ENCODE peak calls at places on chromosomes 11 and 22, in nine cellular contexts. W, C, A, M, J, Y, G, H and T are unnamed samples.

GRCh38 chr22:24421428-24421931 is 5.9 kb upstream of the ADORA2A start:
- DNase-seq in W (no peak), C (no peak), A (no peak), M (no peak), J (peak; percentile 14), Y (no peak), G (no peak), H (peak; percentile 45), T (no peak)

GRCh38 chr11:126790550-126790981 is 210.0 kb downstream of the KIRREL3 start:
- DNase-seq in W (no peak), C (no peak), A (no peak), M (peak; percentile 98), J (peak; percentile 33), Y (no peak), G (no peak), H (no peak), T (no peak)

GRCh38 chr11:119062779-119063178 is 4.8 kb upstream of the VPS11 start:
- DNase-seq in W (no peak), C (peak; percentile 78), A (no peak), M (peak; percentile 69), J (peak; percentile 57), Y (peak; percentile 60), G (no peak), H (no peak), T (peak; percentile 76)

GRCh38 chr11:5690216-5690615 is 626 bp downstream of the TRIM22 start:
- DNase-seq in W (no peak), C (no peak), A (no peak), M (peak; percentile 40), J (no peak), Y (no peak), G (no peak), H (no peak), T (no peak)

GRCh38 chr11:102494216-102494615 is 36.3 kb downstream of the MMP7 start:
- DNase-seq in W (no peak), C (no peak), A (no peak), M (peak; percentile 51), J (peak; percentile 99), Y (no peak), G (no peak), H (no peak), T (no peak)

GRCh38 chr11:65584723-65585171 is 8.9 kb downstream of the EHBP1L1 start:
- DNase-seq in W (no peak), C (no peak), A (no peak), M (no peak), J (no peak), Y (no peak), G (no peak), H (no peak), T (no peak)

GRCh38 chr11:68337399-68337835 is 25.0 kb downstream of the LRP5 start:
- DNase-seq in W (no peak), C (no peak), A (no peak), M (no peak), J (no peak), Y (no peak), G (no peak), H (no peak), T (no peak)

GRCh38 chr11:71247551-71248250 is 4.7 kb downstream of the SHANK2 start:
- DNase-seq in W (peak; percentile 53), C (no peak), A (no peak), M (no peak), J (no peak), Y (no peak), G (peak; percentile 86), H (no peak), T (no peak)

GRCh38 chr11:48036466-48036865 is 56.1 kb downstream of the PTPRJ start:
- DNase-seq in W (no peak), C (no peak), A (no peak), M (peak; percentile 84), J (no peak), Y (no peak), G (no peak), H (no peak), T (no peak)

GRCh38 chr11:103035656-103036434 is 56.1 kb downstream of the DCUN1D5 start:
- DNase-seq in W (no peak), C (peak; percentile 63), A (peak; percentile 60), M (peak; percentile 86), J (peak; percentile 96), Y (no peak), G (no peak), H (peak; percentile 37), T (no peak)

GRCh38 chr22:49392841-49393510 is 434.7 kb downstream of the BRD1 start:
- DNase-seq in W (no peak), C (no peak), A (no peak), M (no peak), J (no peak), Y (no peak), G (no peak), H (no peak), T (peak; percentile 26)

GRCh38 chr11:2442554-2442953 is 1.8 kb downstream of the TRPM5 start:
- DNase-seq in W (no peak), C (no peak), A (no peak), M (no peak), J (no peak), Y (no peak), G (no peak), H (no peak), T (no peak)

GRCh38 chr11:75162954-75163353 is 12.0 kb downstream of the SLCO2B1 start:
- DNase-seq in W (no peak), C (no peak), A (no peak), M (no peak), J (no peak), Y (no peak), G (peak; percentile 72), H (no peak), T (no peak)
- H3K27ac ChIP-seq in W (peak overlapping the region; percentile 19), C (peak overlapping the region; percentile 45), A (no peak overlapping the region), M (no peak overlapping the region), J (no peak overlapping the region), Y (no peak overlapping the region), G (peak overlapping the region; percentile 97), H (no peak overlapping the region), T (no peak overlapping the region)

DNA sequence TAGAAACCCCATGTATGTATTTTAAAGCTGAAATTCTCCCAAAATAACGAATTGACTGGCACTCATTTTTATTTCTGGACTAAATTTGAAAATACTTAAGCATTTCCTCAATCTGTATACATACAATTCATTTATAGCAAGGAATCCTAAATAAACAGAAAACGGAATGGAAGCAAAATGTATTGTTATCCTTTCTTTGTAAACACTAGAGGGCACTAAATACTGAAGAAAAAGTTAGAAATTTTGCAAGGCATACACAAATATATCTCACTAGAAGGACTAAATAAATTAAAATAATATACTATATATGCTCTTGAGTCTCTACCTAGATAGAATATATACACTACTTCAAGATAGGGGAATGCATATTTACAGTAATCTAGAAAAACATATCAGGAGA is 23.1 kb upstream of the ANO5 start:
- DNase-seq in W (no peak), C (no peak), A (no peak), M (peak; percentile 0), J (peak; percentile 5), Y (no peak), G (no peak), H (no peak), T (no peak)
- TF ChIP-seq CTCF in W (peak; percentile 53), C (no peak), A (peak; percentile 23), M (peak; percentile 13), J (peak; percentile 50), Y (no peak), G (peak; percentile 37), H (no peak), T (peak; percentile 59)

GRCh38 chr11:33703234-33703633 is 2.6 kb upstream of the C11orf91 start:
- DNase-seq in W (no peak), C (no peak), A (no peak), M (no peak), J (no peak), Y (no peak), G (no peak), H (no peak), T (no peak)
- H3K4me1 ChIP-seq in W (peaks cover 97% of the 10 kb centered on the region), C (peaks cover 45% of the 10 kb centered on the region), A (peaks cover 3% of the 10 kb centered on the region), M (peaks cover 26% of the 10 kb centered on the region), J (peaks cover 80% of the 10 kb centered on the region), Y (peaks cover 17% of the 10 kb centered on the region), G (peaks cover 5% of the 10 kb centered on the region), H (peaks cover 13% of the 10 kb centered on the region), T (peaks cover 85% of the 10 kb centered on the region)

GRCh38 chr11:120339394-120339890 is 3.2 kb downstream of the ARHGEF12 start:
- DNase-seq in W (no peak), C (no peak), A (peak; percentile 69), M (peak; percentile 43), J (peak; percentile 44), Y (no peak), G (no peak), H (peak; percentile 11), T (peak; percentile 70)

GRCh38 chr11:120337896-120338840 is 2.0 kb downstream of the ARHGEF12 start:
- DNase-seq in W (no peak), C (no peak), A (peak; percentile 34), M (peak; percentile 59), J (peak; percentile 45), Y (no peak), G (no peak), H (no peak), T (no peak)

GRCh38 chr11:120342226-120342625 is 6.0 kb downstream of the ARHGEF12 start:
- DNase-seq in W (no peak), C (no peak), A (no peak), M (no peak), J (no peak), Y (no peak), G (no peak), H (no peak), T (no peak)

GRCh38 chr11:120342678-120343077 is 6.5 kb downstream of the ARHGEF12 start:
- DNase-seq in W (no peak), C (no peak), A (no peak), M (no peak), J (no peak), Y (no peak), G (no peak), H (no peak), T (no peak)

GRCh38 chr11:120340529-120340928 is 4.3 kb downstream of the ARHGEF12 start:
- DNase-seq in W (no peak), C (no peak), A (no peak), M (peak; percentile 49), J (peak; percentile 74), Y (no peak), G (no peak), H (no peak), T (no peak)
- H3K27ac ChIP-seq in W (peak overlapping the region; percentile 98), C (no peak overlapping the region), A (peak overlapping the region; percentile 77), M (no peak overlapping the region), J (peak overlapping the region; percentile 1), Y (no peak overlapping the region), G (peak overlapping the region; percentile 97), H (no peak overlapping the region), T (peak overlapping the region; percentile 100)